ENCODE peak calls at places on chromosomes 7 and 10, in five cellular contexts. One of them, this sample, is unnamed.

GRCh38 chr10:13779748-13780147 is 193.0 kb downstream of the PRPF18 start:
- DNase-seq in T-helper 2 cell: no peak
- DNase-seq in NCI-H69: no peak
- DNase-seq in SJCRH30: no peak
- DNase-seq in stimulated activated CD4-positive, alpha-beta T cell treated with anti-CD3 and anti-CD28 coated beads, Interleukin-15, amount 100 ng/mL, for 24 hours: no peak
- DNase-seq in this sample: no peak

GRCh38 chr7:140003913-140004382 is 58.8 kb downstream of the PARP12 start:
- DNase-seq in SJCRH30: peak
- DNase-seq in stimulated activated CD4-positive, alpha-beta T cell treated with anti-CD3 and anti-CD28 coated beads, Interleukin-15, amount 100 ng/mL, for 24 hours: peak
- DNase-seq in NCI-H69: peak
- DNase-seq in T-helper 2 cell: no peak
- DNase-seq in this sample: peak

GRCh38 chr10:71136036-71136690 is 76.2 kb upstream of the UNC5B start:
- DNase-seq in stimulated activated CD4-positive, alpha-beta T cell treated with anti-CD3 and anti-CD28 coated beads, Interleukin-15, amount 100 ng/mL, for 24 hours: no peak
- DNase-seq in NCI-H69: peak
- DNase-seq in T-helper 2 cell: no peak
- DNase-seq in SJCRH30: no peak
- DNase-seq in this sample: no peak

GRCh38 chr7:121024568-121025055 is 36.1 kb downstream of the CPED1 start:
- DNase-seq in stimulated activated CD4-positive, alpha-beta T cell treated with anti-CD3 and anti-CD28 coated beads, Interleukin-15, amount 100 ng/mL, for 24 hours: no peak
- DNase-seq in NCI-H69: no peak
- DNase-seq in T-helper 2 cell: no peak
- DNase-seq in SJCRH30: no peak
- DNase-seq in this sample: no peak

GRCh38 chr10:34187201-34187600 is 627.9 kb downstream of the PARD3 start:
- DNase-seq in NCI-H69: no peak
- DNase-seq in T-helper 2 cell: no peak
- DNase-seq in stimulated activated CD4-positive, alpha-beta T cell treated with anti-CD3 and anti-CD28 coated beads, Interleukin-15, amount 100 ng/mL, for 24 hours: no peak
- DNase-seq in SJCRH30: peak
- DNase-seq in this sample: no peak

GRCh38 chr7:29921404-29922010 is 68.1 kb downstream of the SCRN1 start:
- DNase-seq in NCI-H69: peak
- DNase-seq in SJCRH30: peak
- DNase-seq in stimulated activated CD4-positive, alpha-beta T cell treated with anti-CD3 and anti-CD28 coated beads, Interleukin-15, amount 100 ng/mL, for 24 hours: peak
- DNase-seq in T-helper 2 cell: no peak
- DNase-seq in this sample: peak

GRCh38 chr7:36723951-36724664 is at the start of gene AOAH:
- DNase-seq in stimulated activated CD4-positive, alpha-beta T cell treated with anti-CD3 and anti-CD28 coated beads, Interleukin-15, amount 100 ng/mL, for 24 hours: peak
- DNase-seq in T-helper 2 cell: peak
- DNase-seq in NCI-H69: no peak
- DNase-seq in SJCRH30: no peak
- DNase-seq in this sample: no peak

GRCh38 chr7:24462117-24462516 is 111.1 kb upstream of the PALS2 start:
- DNase-seq in T-helper 2 cell: no peak
- DNase-seq in stimulated activated CD4-positive, alpha-beta T cell treated with anti-CD3 and anti-CD28 coated beads, Interleukin-15, amount 100 ng/mL, for 24 hours: no peak
- DNase-seq in SJCRH30: no peak
- DNase-seq in NCI-H69: no peak
- DNase-seq in this sample: no peak

GRCh38 chr7:144738708-144739314 is 97.0 kb downstream of the TPK1 start:
- DNase-seq in stimulated activated CD4-positive, alpha-beta T cell treated with anti-CD3 and anti-CD28 coated beads, Interleukin-15, amount 100 ng/mL, for 24 hours: peak
- DNase-seq in SJCRH30: peak
- DNase-seq in T-helper 2 cell: no peak
- DNase-seq in NCI-H69: peak
- DNase-seq in this sample: peak

GRCh38 chr10:99536400-99537254 is 3.9 kb downstream of the NKX2-3 start:
- DNase-seq in NCI-H69: no peak
- DNase-seq in SJCRH30: no peak
- DNase-seq in T-helper 2 cell: no peak
- DNase-seq in stimulated activated CD4-positive, alpha-beta T cell treated with anti-CD3 and anti-CD28 coated beads, Interleukin-15, amount 100 ng/mL, for 24 hours: peak
- DNase-seq in this sample: no peak

GRCh38 chr7:87083865-87084519 is 24.5 kb upstream of the ELAPOR2 start:
- DNase-seq in SJCRH30: no peak
- DNase-seq in T-helper 2 cell: no peak
- DNase-seq in stimulated activated CD4-positive, alpha-beta T cell treated with anti-CD3 and anti-CD28 coated beads, Interleukin-15, amount 100 ng/mL, for 24 hours: peak
- DNase-seq in NCI-H69: no peak
- DNase-seq in this sample: no peak

GRCh38 chr7:96045181-96045580 is 272.8 kb downstream of the DYNC1I1 start:
- DNase-seq in stimulated activated CD4-positive, alpha-beta T cell treated with anti-CD3 and anti-CD28 coated beads, Interleukin-15, amount 100 ng/mL, for 24 hours: no peak
- DNase-seq in SJCRH30: no peak
- DNase-seq in NCI-H69: no peak
- DNase-seq in T-helper 2 cell: no peak
- DNase-seq in this sample: no peak

GRCh38 chr10:21825345-21825744 is 178.2 kb downstream of the DNAJC1 start:
- DNase-seq in SJCRH30: no peak
- DNase-seq in NCI-H69: no peak
- DNase-seq in stimulated activated CD4-positive, alpha-beta T cell treated with anti-CD3 and anti-CD28 coated beads, Interleukin-15, amount 100 ng/mL, for 24 hours: no peak
- DNase-seq in T-helper 2 cell: no peak
- DNase-seq in this sample: no peak

GRCh38 chr10:71344154-71344915 is 25.3 kb downstream of the SLC29A3 start:
- DNase-seq in T-helper 2 cell: no peak
- DNase-seq in NCI-H69: peak
- DNase-seq in stimulated activated CD4-positive, alpha-beta T cell treated with anti-CD3 and anti-CD28 coated beads, Interleukin-15, amount 100 ng/mL, for 24 hours: no peak
- DNase-seq in SJCRH30: peak
- DNase-seq in this sample: no peak

GRCh38 chr10:15238553-15239335 is 70.3 kb upstream of the NMT2 start:
- DNase-seq in T-helper 2 cell: no peak
- DNase-seq in SJCRH30: no peak
- DNase-seq in stimulated activated CD4-positive, alpha-beta T cell treated with anti-CD3 and anti-CD28 coated beads, Interleukin-15, amount 100 ng/mL, for 24 hours: no peak
- DNase-seq in NCI-H69: peak
- DNase-seq in this sample: no peak

GRCh38 chr10:22252286-22252800 is 34.5 kb upstream of the EBLN1 start:
- DNase-seq in T-helper 2 cell: peak
- DNase-seq in NCI-H69: peak
- DNase-seq in stimulated activated CD4-positive, alpha-beta T cell treated with anti-CD3 and anti-CD28 coated beads, Interleukin-15, amount 100 ng/mL, for 24 hours: peak
- DNase-seq in SJCRH30: no peak
- DNase-seq in this sample: no peak

GRCh38 chr10:22674215-22674930 is 40.0 kb downstream of the PIP4K2A start:
- DNase-seq in T-helper 2 cell: no peak
- DNase-seq in SJCRH30: peak
- DNase-seq in NCI-H69: no peak
- DNase-seq in stimulated activated CD4-positive, alpha-beta T cell treated with anti-CD3 and anti-CD28 coated beads, Interleukin-15, amount 100 ng/mL, for 24 hours: no peak
- DNase-seq in this sample: no peak

GRCh38 chr7:1027285-1028043 is 16.9 kb upstream of the GPR146 start:
- DNase-seq in stimulated activated CD4-positive, alpha-beta T cell treated with anti-CD3 and anti-CD28 coated beads, Interleukin-15, amount 100 ng/mL, for 24 hours: no peak
- DNase-seq in NCI-H69: peak
- DNase-seq in T-helper 2 cell: no peak
- DNase-seq in SJCRH30: no peak
- DNase-seq in this sample: peak

GRCh38 chr10:681670-682318 is 7.7 kb downstream of the DIP2C start:
- DNase-seq in NCI-H69: no peak
- DNase-seq in T-helper 2 cell: no peak
- DNase-seq in stimulated activated CD4-positive, alpha-beta T cell treated with anti-CD3 and anti-CD28 coated beads, Interleukin-15, amount 100 ng/mL, for 24 hours: no peak
- DNase-seq in SJCRH30: no peak
- DNase-seq in this sample: no peak

GRCh38 chr7:149753370-149754233 is 19.8 kb downstream of the ZNF467 start:
- DNase-seq in T-helper 2 cell: no peak
- DNase-seq in stimulated activated CD4-positive, alpha-beta T cell treated with anti-CD3 and anti-CD28 coated beads, Interleukin-15, amount 100 ng/mL, for 24 hours: no peak
- DNase-seq in NCI-H69: peak
- DNase-seq in SJCRH30: peak
- DNase-seq in this sample: peak

GRCh38 chr10:96690755-96691730 is 29.3 kb downstream of the PIK3AP1 start:
- DNase-seq in stimulated activated CD4-positive, alpha-beta T cell treated with anti-CD3 and anti-CD28 coated beads, Interleukin-15, amount 100 ng/mL, for 24 hours: no peak
- DNase-seq in SJCRH30: no peak
- DNase-seq in T-helper 2 cell: no peak
- DNase-seq in NCI-H69: no peak
- DNase-seq in this sample: no peak

GRCh38 chr7:106218546-106218945 is 66.2 kb downstream of the NAMPT start:
- DNase-seq in SJCRH30: no peak
- DNase-seq in stimulated activated CD4-positive, alpha-beta T cell treated with anti-CD3 and anti-CD28 coated beads, Interleukin-15, amount 100 ng/mL, for 24 hours: no peak
- DNase-seq in T-helper 2 cell: no peak
- DNase-seq in NCI-H69: no peak
- DNase-seq in this sample: no peak

GRCh38 chr7:153061913-153062528 is 302.5 kb downstream of the ACTR3B start:
- DNase-seq in T-helper 2 cell: no peak
- DNase-seq in NCI-H69: no peak
- DNase-seq in SJCRH30: peak
- DNase-seq in stimulated activated CD4-positive, alpha-beta T cell treated with anti-CD3 and anti-CD28 coated beads, Interleukin-15, amount 100 ng/mL, for 24 hours: peak
- DNase-seq in this sample: no peak

GRCh38 chr7:16939161-16939560 is 57.4 kb upstream of the AGR3 start:
- DNase-seq in NCI-H69: peak
- DNase-seq in T-helper 2 cell: no peak
- DNase-seq in stimulated activated CD4-positive, alpha-beta T cell treated with anti-CD3 and anti-CD28 coated beads, Interleukin-15, amount 100 ng/mL, for 24 hours: no peak
- DNase-seq in SJCRH30: no peak
- DNase-seq in this sample: no peak

GRCh38 chr7:149224352-149224751 is 15.1 kb upstream of the ZNF212 start:
- DNase-seq in stimulated activated CD4-positive, alpha-beta T cell treated with anti-CD3 and anti-CD28 coated beads, Interleukin-15, amount 100 ng/mL, for 24 hours: no peak
- DNase-seq in T-helper 2 cell: no peak
- DNase-seq in SJCRH30: no peak
- DNase-seq in NCI-H69: no peak
- DNase-seq in this sample: no peak

GRCh38 chr7:155913311-155913710 is 101.0 kb upstream of the SHH start:
- DNase-seq in SJCRH30: no peak
- DNase-seq in T-helper 2 cell: no peak
- DNase-seq in stimulated activated CD4-positive, alpha-beta T cell treated with anti-CD3 and anti-CD28 coated beads, Interleukin-15, amount 100 ng/mL, for 24 hours: no peak
- DNase-seq in NCI-H69: no peak
- DNase-seq in this sample: no peak

GRCh38 chr7:44733708-44734481 is 14.8 kb upstream of the ZMIZ2 start:
- DNase-seq in T-helper 2 cell: no peak
- DNase-seq in SJCRH30: no peak
- DNase-seq in NCI-H69: peak
- DNase-seq in stimulated activated CD4-positive, alpha-beta T cell treated with anti-CD3 and anti-CD28 coated beads, Interleukin-15, amount 100 ng/mL, for 24 hours: no peak
- DNase-seq in this sample: no peak

GRCh38 chr7:73749931-73750776 is 11.6 kb upstream of the ABHD11 start:
- DNase-seq in SJCRH30: no peak
- DNase-seq in stimulated activated CD4-positive, alpha-beta T cell treated with anti-CD3 and anti-CD28 coated beads, Interleukin-15, amount 100 ng/mL, for 24 hours: no peak
- DNase-seq in NCI-H69: no peak
- DNase-seq in T-helper 2 cell: no peak
- DNase-seq in this sample: no peak

GRCh38 chr10:6543431-6544005 is 36.6 kb downstream of the PRKCQ start:
- DNase-seq in stimulated activated CD4-positive, alpha-beta T cell treated with anti-CD3 and anti-CD28 coated beads, Interleukin-15, amount 100 ng/mL, for 24 hours: peak
- DNase-seq in NCI-H69: no peak
- DNase-seq in SJCRH30: no peak
- DNase-seq in T-helper 2 cell: peak
- DNase-seq in this sample: no peak

GRCh38 chr10:125792342-125793063 is 16.9 kb upstream of the MMP21 start:
- DNase-seq in T-helper 2 cell: no peak
- DNase-seq in SJCRH30: no peak
- DNase-seq in NCI-H69: no peak
- DNase-seq in stimulated activated CD4-positive, alpha-beta T cell treated with anti-CD3 and anti-CD28 coated beads, Interleukin-15, amount 100 ng/mL, for 24 hours: no peak
- DNase-seq in this sample: no peak

GRCh38 chr7:112272921-112273561 is 66.5 kb downstream of the ZNF277 start:
- DNase-seq in T-helper 2 cell: no peak
- DNase-seq in NCI-H69: peak
- DNase-seq in stimulated activated CD4-positive, alpha-beta T cell treated with anti-CD3 and anti-CD28 coated beads, Interleukin-15, amount 100 ng/mL, for 24 hours: peak
- DNase-seq in SJCRH30: no peak
- DNase-seq in this sample: no peak

This sample was measured in SK-N-DZ.